ENCODE peak calls at places on chromosomes 11 and 22, in four cellular contexts. G is K562, T is body of pancreas, W is IMR-90. U is an unnamed sample.

GRCh38 chr11:76143274-76143673 is 63.0 kb downstream of the WNT11 start:
- DNase-seq in G (no peak), W (no peak), T (no peak), U (no peak)

GRCh38 chr11:64745219-64745522 is 1.2 kb upstream of the RASGRP2 start:
- DNase-seq in T (peak), W (no peak), G (no peak), U (no peak)

GRCh38 chr11:107014871-107015270 is 3.4 kb downstream of the GUCY1A2 start:
- DNase-seq in W (no peak), T (no peak), G (no peak), U (no peak)

GRCh38 chr11:2699531-2700414 is at the start of gene KCNQ1OT1:
- DNase-seq in W (peak), G (peak), T (peak), U (peak)

GRCh38 chr11:111680486-111681175 is 78.4 kb downstream of the SIK2 start:
- DNase-seq in T (no peak), G (no peak), W (no peak), U (no peak)

GRCh38 chr11:116715383-116715782 is 57.4 kb downstream of the BUD13 start:
- DNase-seq in W (no peak), T (no peak), G (peak), U (no peak)

GRCh38 chr11:84800755-84801346 is 826.3 kb downstream of the DLG2 start:
- DNase-seq in G (no peak), T (no peak), W (peak), U (peak)

GRCh38 chr11:73229321-73230275 is 11.5 kb downstream of the P2RY2 start:
- DNase-seq in W (no peak), T (no peak), G (no peak), U (no peak)

DNA sequence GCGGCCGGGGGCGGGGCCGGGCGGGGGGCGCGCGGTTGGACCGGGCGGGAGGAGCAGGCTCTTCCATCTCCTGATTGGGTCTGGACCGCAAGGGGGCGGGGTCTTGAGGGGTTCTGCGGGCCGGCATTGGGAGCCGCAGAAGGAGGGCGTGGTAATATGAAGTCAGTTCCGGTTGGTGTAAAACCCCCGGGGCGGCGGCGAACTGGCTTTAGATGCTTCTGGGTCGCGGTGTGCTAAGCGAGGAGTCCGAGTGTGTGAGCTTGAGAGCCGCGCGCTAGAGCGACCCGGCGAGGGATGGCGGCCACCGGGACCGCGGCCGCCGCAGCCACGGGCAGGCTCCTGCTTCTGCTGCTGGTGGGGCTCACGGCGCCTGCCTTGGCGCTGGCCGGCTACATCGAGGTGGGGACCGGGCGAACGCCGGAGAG is at the start of gene APLP2:
- DNase-seq in T (peak), W (peak), G (peak), U (peak)
- TF ChIP-seq POLR2A in T (peak), W (peak), G (peak), U (peak)

DNA sequence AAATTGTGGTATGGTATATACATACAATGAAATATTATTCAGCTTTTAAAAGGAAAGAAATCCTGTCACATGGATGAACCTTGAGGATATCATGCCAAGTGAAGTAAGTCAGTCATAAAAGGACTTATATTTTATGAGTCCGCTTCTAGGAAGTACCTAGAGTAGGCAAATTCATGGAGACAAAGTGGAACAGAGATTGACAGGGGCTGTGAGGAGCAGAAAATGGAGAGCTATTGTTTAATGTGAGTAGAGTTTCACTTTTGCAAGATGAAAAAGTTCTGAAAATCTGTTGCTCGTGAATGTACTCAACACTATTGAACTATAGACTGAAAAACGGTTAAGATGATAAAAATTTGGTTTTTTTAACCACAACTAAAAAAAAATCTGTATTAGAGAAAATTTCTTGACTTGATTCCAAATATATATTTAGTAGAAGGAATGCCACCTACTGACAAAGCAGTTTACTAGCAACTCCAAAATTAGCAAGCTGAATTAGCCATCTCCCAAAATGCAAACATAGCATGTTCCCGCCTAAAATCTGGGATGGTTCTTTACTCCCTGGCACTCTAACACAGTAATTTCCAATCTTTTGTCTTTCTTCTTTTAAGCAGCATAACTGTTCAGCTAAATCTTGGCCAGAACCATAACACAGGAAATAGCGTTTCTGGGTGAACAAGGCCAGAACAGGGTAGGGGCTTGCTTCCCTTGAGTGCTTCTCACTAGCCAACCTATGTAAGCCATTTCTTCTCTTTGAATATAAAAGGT is 1.5 kb downstream of the UFD1 start:
- DNase-seq in G (no peak), W (peak), T (no peak), U (no peak)
- TF ChIP-seq POLR2A in G (no peak), W (no peak), T (no peak), U (no peak)

GRCh38 chr11:6625832-6626420 is 6.7 kb upstream of the TPP1 start:
- DNase-seq in G (no peak), W (no peak), T (no peak), U (no peak)
- TF ChIP-seq POLR2A in G (no peak), W (no peak), T (no peak), U (no peak)

GRCh38 chr11:236774-237767 is at the start of gene PSMD13:
- DNase-seq in G (peak), W (peak), T (peak), U (peak)
- TF ChIP-seq POLR2A in G (peak), W (peak), T (peak), U (peak)

DNA sequence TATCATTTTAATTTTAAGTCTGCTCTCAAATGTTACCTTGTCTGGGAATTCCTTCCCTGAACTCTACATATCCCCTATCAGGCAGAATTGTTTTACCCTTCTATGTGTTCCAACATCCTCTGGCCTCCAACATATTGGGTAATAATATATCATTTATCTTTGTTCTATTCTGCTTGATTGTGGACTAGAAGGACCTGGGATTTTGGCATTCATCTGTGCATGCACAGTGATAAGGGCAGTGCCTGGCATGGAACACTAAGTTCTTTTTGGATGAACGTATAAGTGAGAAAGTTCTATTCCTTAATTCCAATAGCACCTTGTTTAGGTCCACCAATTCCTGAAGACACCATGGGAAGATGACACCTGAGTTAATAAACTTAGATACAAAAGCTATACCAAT is 1.2 kb upstream of the MS4A2 start:
- DNase-seq in G (no peak), W (no peak), T (peak), U (no peak)
- TF ChIP-seq POLR2A in G (no peak), W (no peak), T (no peak), U (no peak)

GRCh38 chr11:35663408-35663702 is 780 bp downstream of the TRIM44 start:
- DNase-seq in T (no peak), G (no peak), W (no peak), U (no peak)

GRCh38 chr11:35661539-35661938 is 1.0 kb upstream of the TRIM44 start:
- DNase-seq in W (no peak), T (no peak), G (no peak), U (no peak)

GRCh38 chr11:35662061-35662648 is 420 bp upstream of the TRIM44 start:
- DNase-seq in W (no peak), G (no peak), T (peak), U (no peak)

GRCh38 chr11:35664977-35665441 is 2.4 kb downstream of the TRIM44 start:
- DNase-seq in G (no peak), W (peak), T (no peak), U (no peak)

DNA sequence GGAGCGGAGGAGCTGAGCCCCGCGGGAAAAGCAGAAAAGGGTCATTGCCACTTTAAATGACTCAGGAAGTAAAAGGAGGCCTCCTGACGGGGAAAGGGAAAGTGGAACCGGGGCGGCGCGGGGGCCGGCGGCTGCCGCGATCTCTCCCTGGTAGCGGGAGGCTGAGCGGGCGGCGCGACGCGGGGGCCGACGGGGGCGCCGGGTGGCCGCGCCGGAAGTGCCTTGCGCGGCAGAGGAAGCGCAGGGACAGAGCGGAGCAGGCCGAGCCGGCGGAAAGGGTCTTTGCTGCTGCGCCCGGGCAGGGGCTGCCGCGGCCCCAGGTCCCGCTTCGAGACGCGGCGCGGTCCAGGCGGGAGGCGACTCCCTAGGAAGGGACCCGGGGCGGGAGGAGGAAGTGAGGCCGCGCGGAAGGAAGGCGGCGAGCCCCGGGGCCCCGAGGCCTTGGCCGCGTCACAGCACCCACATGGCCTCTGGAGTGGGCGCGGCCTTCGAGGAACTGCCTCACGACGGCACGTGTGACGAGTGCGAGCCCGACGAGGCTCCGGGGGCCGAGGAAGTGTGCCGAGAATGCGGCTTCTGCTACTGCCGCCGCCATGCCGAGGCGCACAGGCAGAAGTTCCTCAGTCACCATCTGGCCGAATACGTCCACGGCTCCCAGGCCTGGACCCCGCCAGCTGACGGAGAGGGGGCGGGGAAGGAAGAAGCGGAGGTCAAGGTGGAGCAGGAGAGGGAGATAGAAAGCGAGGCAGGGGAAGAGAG is at the start of gene TRIM44:
- DNase-seq in G (peak), T (peak), W (peak), U (peak)
- TF ChIP-seq POLR2A in G (peak), T (peak), W (peak), U (peak)

GRCh38 chr11:9689721-9690120 is 25.8 kb downstream of the SWAP70 start:
- DNase-seq in T (no peak), G (no peak), W (no peak), U (no peak)
- TF ChIP-seq POLR2A in T (no peak), G (no peak), W (no peak), U (no peak)

GRCh38 chr11:108093128-108093904 is 28.1 kb upstream of the ACAT1 start:
- DNase-seq in G (no peak), T (no peak), W (peak), U (no peak)
- TF ChIP-seq POLR2A in G (no peak), T (no peak), W (no peak), U (no peak)

DNA sequence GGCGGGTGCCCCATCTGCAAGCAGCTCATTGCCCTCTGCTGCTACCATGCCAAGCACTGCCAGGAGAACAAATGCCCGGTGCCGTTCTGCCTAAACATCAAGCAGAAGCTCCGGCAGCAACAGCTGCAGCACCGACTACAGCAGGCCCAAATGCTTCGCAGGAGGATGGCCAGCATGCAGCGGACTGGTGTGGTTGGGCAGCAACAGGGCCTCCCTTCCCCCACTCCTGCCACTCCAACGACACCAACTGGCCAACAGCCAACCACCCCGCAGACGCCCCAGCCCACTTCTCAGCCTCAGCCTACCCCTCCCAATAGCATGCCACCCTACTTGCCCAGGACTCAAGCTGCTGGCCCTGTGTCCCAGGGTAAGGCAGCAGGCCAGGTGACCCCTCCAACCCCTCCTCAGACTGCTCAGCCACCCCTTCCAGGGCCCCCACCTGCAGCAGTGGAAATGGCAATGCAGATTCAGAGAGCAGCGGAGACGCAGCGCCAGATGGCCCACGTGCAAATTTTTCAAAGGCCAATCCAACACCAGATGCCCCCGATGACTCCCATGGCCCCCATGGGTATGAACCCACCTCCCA is 28.0 kb upstream of the L3MBTL2 start:
- DNase-seq in G (no peak), W (no peak), T (no peak), U (no peak)
- TF ChIP-seq POLR2A in G (no peak), W (no peak), T (no peak), U (no peak)